ENCODE peak calls at places on chromosome 13, in four cellular contexts. One of them, this sample, is unnamed.

GRCh38 chr13:27792393-27793218 is at the start of gene GSX1:
- DNase-seq in body of pancreas: peak
- DNase-seq in ovary: peak
- DNase-seq in uterus: no peak
- DNase-seq in this sample: peak

GRCh38 chr13:23656637-23657036 is 86.4 kb downstream of the TNFRSF19 start:
- DNase-seq in body of pancreas: peak
- DNase-seq in ovary: no peak
- DNase-seq in uterus: no peak
- DNase-seq in this sample: no peak

GRCh38 chr13:47661076-47661475 is 340.0 kb downstream of the SUCLA2 start:
- DNase-seq in body of pancreas: no peak
- DNase-seq in ovary: no peak
- DNase-seq in uterus: no peak
- DNase-seq in this sample: no peak

GRCh38 chr13:24348797-24349515 is 39.6 kb downstream of the C1QTNF9 start:
- DNase-seq in body of pancreas: peak
- DNase-seq in ovary: no peak
- DNase-seq in uterus: no peak
- DNase-seq in this sample: no peak

GRCh38 chr13:49938274-49938673 is 2.1 kb upstream of the SPRYD7 start:
- DNase-seq in body of pancreas: peak
- DNase-seq in ovary: no peak
- DNase-seq in uterus: no peak
- DNase-seq in this sample: no peak

GRCh38 chr13:67735651-67736050 is 505.5 kb upstream of the PCDH9 start:
- DNase-seq in body of pancreas: no peak
- DNase-seq in ovary: no peak
- DNase-seq in uterus: no peak
- DNase-seq in this sample: no peak

GRCh38 chr13:72774019-72774418 is 7.7 kb downstream of the DIS3 start:
- DNase-seq in body of pancreas: no peak
- DNase-seq in ovary: no peak
- DNase-seq in uterus: no peak
- DNase-seq in this sample: no peak

GRCh38 chr13:107258599-107259187 is 690.8 kb upstream of the ARGLU1 start:
- DNase-seq in body of pancreas: no peak
- DNase-seq in ovary: no peak
- DNase-seq in uterus: no peak
- DNase-seq in this sample: no peak

GRCh38 chr13:52788011-52788410 is 48.4 kb upstream of the CNMD start:
- DNase-seq in body of pancreas: no peak
- DNase-seq in ovary: no peak
- DNase-seq in uterus: no peak
- DNase-seq in this sample: no peak

GRCh38 chr13:29707876-29708543 is 112.5 kb upstream of the SLC7A1 start:
- DNase-seq in body of pancreas: peak
- DNase-seq in ovary: no peak
- DNase-seq in uterus: no peak
- DNase-seq in this sample: no peak

GRCh38 chr13:81988542-81988941 is 1647.6 kb upstream of the SPRY2 start:
- DNase-seq in body of pancreas: no peak
- DNase-seq in ovary: no peak
- DNase-seq in uterus: no peak
- DNase-seq in this sample: no peak

GRCh38 chr13:51645154-51645650 is 60.9 kb downstream of the WDFY2 start:
- DNase-seq in body of pancreas: no peak
- DNase-seq in ovary: no peak
- DNase-seq in uterus: no peak
- DNase-seq in this sample: no peak

GRCh38 chr13:44843403-44843802 is 145.9 kb downstream of the NUFIP1 start:
- DNase-seq in body of pancreas: no peak
- DNase-seq in ovary: no peak
- DNase-seq in uterus: no peak
- DNase-seq in this sample: no peak

GRCh38 chr13:94431987-94432386 is 47.5 kb downstream of the DCT start:
- DNase-seq in body of pancreas: no peak
- DNase-seq in ovary: no peak
- DNase-seq in uterus: no peak
- DNase-seq in this sample: no peak

GRCh38 chr13:38636106-38636505 is 50.8 kb upstream of the FREM2 start:
- DNase-seq in body of pancreas: peak
- DNase-seq in ovary: no peak
- DNase-seq in uterus: no peak
- DNase-seq in this sample: no peak

GRCh38 chr13:42255854-42256253 is 16.1 kb upstream of the AKAP11 start:
- DNase-seq in body of pancreas: no peak
- DNase-seq in ovary: no peak
- DNase-seq in uterus: no peak
- DNase-seq in this sample: no peak

GRCh38 chr13:112754281-112755025 is 64.6 kb downstream of the ATP11A start:
- DNase-seq in body of pancreas: no peak
- DNase-seq in ovary: no peak
- DNase-seq in uterus: no peak
- DNase-seq in this sample: no peak

GRCh38 chr13:49690133-49690989 is 925 bp downstream of the EBPL start:
- DNase-seq in body of pancreas: peak
- DNase-seq in ovary: no peak
- DNase-seq in uterus: peak
- DNase-seq in this sample: no peak

GRCh38 chr13:24005711-24006281 is 108.5 kb upstream of the C1QTNF9B start:
- DNase-seq in body of pancreas: no peak
- DNase-seq in ovary: no peak
- DNase-seq in uterus: no peak
- DNase-seq in this sample: no peak

GRCh38 chr13:113848020-113848419 is 15.9 kb downstream of the GAS6 start:
- DNase-seq in body of pancreas: no peak
- DNase-seq in ovary: no peak
- DNase-seq in uterus: no peak
- DNase-seq in this sample: peak

GRCh38 chr13:67217914-67218313 is 12.2 kb downstream of the PCDH9 start:
- DNase-seq in body of pancreas: no peak
- DNase-seq in ovary: no peak
- DNase-seq in uterus: no peak
- DNase-seq in this sample: no peak

GRCh38 chr13:114097893-114098688 is 34.3 kb downstream of the RASA3 start:
- DNase-seq in body of pancreas: peak
- DNase-seq in ovary: peak
- DNase-seq in uterus: peak
- DNase-seq in this sample: no peak

GRCh38 chr13:97423300-97424045 is 10.5 kb upstream of the RAP2A start:
- DNase-seq in body of pancreas: peak
- DNase-seq in ovary: no peak
- DNase-seq in uterus: no peak
- DNase-seq in this sample: no peak

DNA sequence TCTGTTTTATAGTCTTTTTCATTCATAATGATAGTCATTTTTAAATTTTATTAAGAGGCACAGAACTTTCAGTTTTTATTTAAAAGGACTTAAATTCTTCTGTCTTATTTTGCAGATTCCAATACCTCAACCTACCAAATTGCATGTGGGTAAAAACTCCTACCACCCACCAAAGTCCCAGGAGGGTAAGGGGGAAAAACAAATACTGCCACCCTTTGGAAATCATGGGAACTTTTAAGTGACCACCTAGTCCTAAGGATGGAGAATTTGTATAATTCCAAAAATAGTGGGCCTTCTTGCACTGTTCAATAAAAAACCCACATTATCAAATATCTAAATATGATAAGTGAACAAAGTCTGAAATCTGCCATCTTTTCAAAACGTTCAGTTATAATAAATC is 9.7 kb downstream of the SUPT20H start:
- DNase-seq in body of pancreas: no peak
- DNase-seq in ovary: no peak
- DNase-seq in uterus: no peak
- DNase-seq in this sample: no peak
- TF ChIP-seq CTCF in body of pancreas: no peak
- TF ChIP-seq CTCF in ovary: no peak
- TF ChIP-seq CTCF in uterus: no peak
- TF ChIP-seq CTCF in this sample: no peak

GRCh38 chr13:19845758-19846157 is 17.7 kb downstream of the ZMYM5 start:
- DNase-seq in body of pancreas: no peak
- DNase-seq in ovary: no peak
- DNase-seq in uterus: peak
- DNase-seq in this sample: no peak
- TF ChIP-seq POLR2A in body of pancreas: no peak
- TF ChIP-seq POLR2A in ovary: no peak
- TF ChIP-seq POLR2A in uterus: no peak
- TF ChIP-seq POLR2A in this sample: no peak

DNA sequence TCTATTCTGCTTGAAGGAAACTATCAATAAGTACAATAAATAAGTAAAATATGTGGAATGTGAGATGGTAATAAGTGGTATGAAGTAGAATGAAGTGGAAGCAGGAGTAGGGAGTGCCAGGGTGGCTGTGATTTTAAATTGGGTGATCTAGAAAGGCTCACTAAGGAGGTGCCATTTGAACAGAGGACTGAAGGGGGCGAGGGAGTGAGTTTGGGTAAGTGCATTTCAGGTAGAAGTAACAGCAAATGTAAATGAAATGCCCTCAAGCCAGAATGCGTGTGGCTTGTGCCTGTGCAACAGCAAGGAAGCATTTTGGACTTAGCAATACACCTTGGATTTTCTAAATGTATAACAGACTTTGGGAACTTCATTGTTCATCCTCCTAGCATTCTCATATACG is 77.1 kb downstream of the CCNA1 start:
- DNase-seq in body of pancreas: no peak
- DNase-seq in ovary: no peak
- DNase-seq in uterus: no peak
- DNase-seq in this sample: no peak
- TF ChIP-seq CTCF in body of pancreas: no peak
- TF ChIP-seq CTCF in ovary: no peak
- TF ChIP-seq CTCF in uterus: no peak
- TF ChIP-seq CTCF in this sample: no peak

DNA sequence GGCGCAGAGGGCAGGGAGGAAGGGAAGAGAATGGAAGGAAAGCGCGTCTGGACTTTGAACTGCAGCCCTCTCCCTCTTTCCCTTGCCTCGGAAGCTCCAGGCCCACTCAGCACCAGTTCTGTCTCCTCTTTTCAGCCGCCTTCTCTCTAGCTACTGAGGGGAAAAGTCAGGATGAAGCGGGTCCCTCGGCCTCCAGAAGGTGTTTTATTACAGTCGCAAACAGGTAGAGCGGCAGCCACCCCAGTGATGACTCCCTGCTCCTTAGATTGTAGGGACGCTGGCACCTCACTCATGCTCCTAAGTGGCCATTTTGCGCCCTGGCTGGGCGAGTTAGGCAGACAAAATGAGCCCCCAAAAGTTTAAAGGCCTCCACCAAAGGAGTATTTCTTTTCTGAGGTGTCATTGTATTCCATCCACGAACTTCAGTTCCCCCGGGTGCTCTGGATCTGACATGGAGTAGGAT is 947 bp upstream of the STK24 start:
- DNase-seq in body of pancreas: peak
- DNase-seq in ovary: peak
- DNase-seq in uterus: no peak
- DNase-seq in this sample: no peak
- TF ChIP-seq POLR2A in body of pancreas: no peak
- TF ChIP-seq POLR2A in ovary: no peak
- TF ChIP-seq POLR2A in uterus: no peak
- TF ChIP-seq POLR2A in this sample: no peak

GRCh38 chr13:87680298-87680697 is 9.1 kb downstream of the SLITRK5 start:
- DNase-seq in body of pancreas: no peak
- DNase-seq in ovary: no peak
- DNase-seq in uterus: no peak
- DNase-seq in this sample: no peak
- TF ChIP-seq CTCF in body of pancreas: no peak
- TF ChIP-seq CTCF in ovary: no peak
- TF ChIP-seq CTCF in uterus: no peak
- TF ChIP-seq CTCF in this sample: no peak

GRCh38 chr13:110298221-110298565 is 8.8 kb downstream of the COL4A1 start:
- DNase-seq in body of pancreas: no peak
- DNase-seq in ovary: no peak
- DNase-seq in uterus: no peak
- DNase-seq in this sample: no peak
- TF ChIP-seq POLR2A in body of pancreas: no peak
- TF ChIP-seq POLR2A in ovary: no peak
- TF ChIP-seq POLR2A in uterus: no peak
- TF ChIP-seq POLR2A in this sample: no peak

DNA sequence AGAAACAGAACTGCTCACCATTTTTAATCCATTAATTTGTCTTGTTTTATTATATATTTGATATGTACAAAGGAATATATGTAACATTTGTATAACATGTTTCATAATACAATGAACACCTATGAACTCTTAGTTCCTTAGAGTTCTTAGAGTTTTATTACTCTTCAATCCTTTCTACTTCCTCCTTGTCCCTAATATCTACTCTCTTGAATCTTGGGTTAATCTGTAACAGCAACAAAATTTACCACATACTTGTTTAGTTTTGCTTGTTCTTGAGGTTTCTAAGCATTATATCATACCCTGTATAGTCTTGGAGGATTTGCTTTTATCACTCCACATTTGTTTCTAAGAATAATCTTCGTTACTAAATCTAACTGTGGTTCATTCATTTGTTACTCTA is 151.4 kb downstream of the PDS5B start:
- DNase-seq in body of pancreas: no peak
- DNase-seq in ovary: no peak
- DNase-seq in uterus: no peak
- DNase-seq in this sample: no peak
- TF ChIP-seq CTCF in body of pancreas: no peak
- TF ChIP-seq CTCF in ovary: no peak
- TF ChIP-seq CTCF in uterus: no peak
- TF ChIP-seq CTCF in this sample: no peak

GRCh38 chr13:46289260-46289955 is 77.7 kb downstream of the LRRC63 start:
- DNase-seq in body of pancreas: no peak
- DNase-seq in ovary: no peak
- DNase-seq in uterus: no peak
- DNase-seq in this sample: no peak

GRCh38 chr13:46286972-46287371 is 75.2 kb downstream of the LRRC63 start:
- DNase-seq in body of pancreas: no peak
- DNase-seq in ovary: no peak
- DNase-seq in uterus: no peak
- DNase-seq in this sample: no peak

GRCh38 chr13:46288570-46289259 is 77.0 kb downstream of the LRRC63 start:
- DNase-seq in body of pancreas: no peak
- DNase-seq in ovary: no peak
- DNase-seq in uterus: no peak
- DNase-seq in this sample: no peak
- TF ChIP-seq POLR2A in body of pancreas: no peak
- TF ChIP-seq POLR2A in ovary: no peak
- TF ChIP-seq POLR2A in uterus: no peak
- TF ChIP-seq POLR2A in this sample: no peak